ENCODE peak calls at places on chromosome 2, in five cellular contexts. R, T, B, A and Q are unnamed samples.

GRCh38 chr2:195009202-195009601 is 647.8 kb upstream of the SLC39A10 start:
- DNase-seq in T (no peak), A (no peak), B (no peak), R (peak; percentile 71), Q (no peak)

GRCh38 chr2:13335862-13336535 is 619.3 kb downstream of the TRIB2 start:
- DNase-seq in A (no peak), B (no peak), T (no peak), R (no peak), Q (no peak)

GRCh38 chr2:118477111-118477517 is 370.3 kb downstream of the EN1 start:
- DNase-seq in R (no peak), A (no peak), T (no peak), B (no peak), Q (no peak)

GRCh38 chr2:73008261-73009159 is 63.0 kb downstream of the SFXN5 start:
- DNase-seq in R (no peak), T (no peak), B (no peak), A (no peak), Q (no peak)

GRCh38 chr2:121705390-121705789 is 31.3 kb downstream of the NIFK start:
- DNase-seq in R (no peak), B (no peak), T (no peak), A (no peak), Q (no peak)

GRCh38 chr2:54999182-54999581 is 51.1 kb downstream of the RTN4 start:
- DNase-seq in R (peak; percentile 75), B (no peak), A (no peak), T (peak; percentile 52), Q (peak; percentile 44)

GRCh38 chr2:46735730-46736493 is 179.7 kb downstream of the MCFD2 start:
- DNase-seq in B (no peak), R (no peak), T (no peak), A (no peak), Q (no peak)

GRCh38 chr2:28979576-28980366 is 1.3 kb upstream of the TOGARAM2 start:
- DNase-seq in R (no peak), A (no peak), B (no peak), T (peak; percentile 53), Q (peak; percentile 42)

GRCh38 chr2:64019083-64019974 is at the start of gene VPS54:
- DNase-seq in B (peak; percentile 48), T (peak; percentile 56), R (peak; percentile 63), A (peak; percentile 79), Q (peak; percentile 27)

GRCh38 chr2:69724540-69725159 is 17.3 kb upstream of the ANXA4 start:
- DNase-seq in R (peak; percentile 77), B (peak; percentile 84), A (peak; percentile 86), T (peak; percentile 79), Q (peak; percentile 66)

GRCh38 chr2:51960846-51961335 is 929.0 kb upstream of the NRXN1 start:
- DNase-seq in B (no peak), R (no peak), T (peak; percentile 61), A (no peak), Q (peak; percentile 73)

GRCh38 chr2:71783215-71783614 is 329.9 kb downstream of the DYSF start:
- DNase-seq in B (no peak), R (no peak), T (no peak), A (peak; percentile 38), Q (no peak)

GRCh38 chr2:96507957-96508520 is 2.9 kb upstream of the NEURL3 start:
- DNase-seq in A (peak; percentile 60), B (peak; percentile 63), T (peak; percentile 57), R (peak; percentile 33), Q (peak; percentile 17)

GRCh38 chr2:17756629-17757028 is 2.7 kb downstream of the GEN1 start:
- DNase-seq in R (peak; percentile 34), A (no peak), B (no peak), T (no peak), Q (no peak)

GRCh38 chr2:17753803-17754663 is at the start of the genes GEN1 and SMC6:
- DNase-seq in B (peak; percentile 89), A (peak; percentile 95), R (peak; percentile 82), T (peak; percentile 88), Q (peak; percentile 73)

GRCh38 chr2:17757321-17757720 is 3.4 kb downstream of the GEN1 start:
- DNase-seq in R (no peak), A (peak; percentile 63), B (no peak), T (peak; percentile 64), Q (peak; percentile 74)

GRCh38 chr2:17752892-17753802 is 463 bp downstream of the SMC6 start:
- DNase-seq in R (peak; percentile 34), T (peak; percentile 50), B (peak; percentile 40), A (peak; percentile 83), Q (peak; percentile 37)

GRCh38 chr2:17754773-17755425 is 961 bp downstream of the GEN1 start:
- DNase-seq in T (peak; percentile 18), B (no peak), R (peak; percentile 22), A (peak; percentile 49), Q (no peak)
- H3K4me3 ChIP-seq in T (peak overlapping the region; percentile 90), B (peak overlapping the region; percentile 93), R (peak overlapping the region; percentile 82), A (peak overlapping the region; percentile 83), Q (peak overlapping the region; percentile 93)

GRCh38 chr2:58594175-58594574 is 353.1 kb upstream of the FANCL start:
- DNase-seq in B (no peak), R (no peak), T (peak; percentile 12), A (peak; percentile 22), Q (no peak)
- TF ChIP-seq CTCF in B (no peak), R (peak; percentile 23), T (no peak), A (no peak), Q (no peak)

DNA sequence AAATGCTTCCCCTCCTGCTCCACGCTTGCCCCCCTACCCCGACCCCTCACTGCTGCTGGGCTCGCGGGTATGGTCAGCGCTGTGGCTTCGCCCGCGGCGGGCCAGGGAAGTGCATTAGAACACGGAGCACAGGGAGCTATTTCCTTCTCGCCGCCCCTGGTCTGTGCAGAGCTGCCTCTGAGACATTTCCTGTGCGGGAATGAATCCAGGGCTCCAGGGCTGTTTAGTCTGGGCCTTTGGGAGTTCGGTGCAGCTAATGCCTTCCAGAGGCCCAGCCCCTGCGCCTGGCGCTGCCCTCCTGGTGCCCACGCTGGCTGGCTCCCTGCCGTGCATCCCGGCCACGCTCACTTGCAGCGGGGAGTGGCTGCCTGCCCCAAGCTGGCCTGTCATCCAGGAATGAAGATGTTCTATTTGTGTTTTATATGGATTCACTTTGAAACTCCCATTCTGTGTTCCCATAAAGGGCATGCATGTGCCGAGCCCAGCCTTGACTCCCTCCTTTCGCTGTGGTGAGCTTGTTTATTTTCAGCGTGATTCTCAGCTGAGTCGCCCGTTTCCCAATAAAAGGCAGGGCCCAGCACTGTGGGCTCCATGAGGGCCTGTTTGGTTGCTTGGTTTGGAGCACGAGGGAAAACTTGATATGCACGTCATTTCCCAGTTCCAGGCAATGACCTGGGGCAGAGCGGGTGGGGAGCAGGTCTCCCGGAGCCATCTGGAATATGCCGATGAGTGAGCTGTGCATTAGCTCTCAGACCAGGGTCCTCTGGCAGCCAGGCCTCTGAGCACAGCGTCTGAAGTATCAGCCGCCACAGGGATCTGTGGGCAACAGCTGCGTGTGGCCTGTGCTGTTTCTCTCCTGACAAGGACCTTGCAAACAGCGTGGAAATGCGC is 42.7 kb downstream of the SH3RF3 start:
- DNase-seq in R (peak; percentile 94), B (peak; percentile 66), A (peak; percentile 16), T (peak; percentile 40), Q (peak; percentile 32)
- H3K4me3 ChIP-seq in R (no peak overlapping the region), B (no peak overlapping the region), A (no peak overlapping the region), T (no peak overlapping the region), Q (no peak overlapping the region)

GRCh38 chr2:129187379-129187778 is 792.1 kb upstream of the RAB6C start:
- DNase-seq in B (no peak), A (no peak), T (no peak), R (no peak), Q (no peak)

GRCh38 chr2:129191530-129191929 is 787.9 kb upstream of the RAB6C start:
- DNase-seq in T (peak; percentile 49), A (no peak), R (no peak), B (no peak), Q (peak; percentile 56)

GRCh38 chr2:129189617-129190016 is 789.8 kb upstream of the RAB6C start:
- DNase-seq in R (no peak), A (no peak), B (no peak), T (no peak), Q (no peak)

GRCh38 chr2:129192117-129192516 is 787.3 kb upstream of the RAB6C start:
- DNase-seq in T (no peak), R (no peak), A (no peak), B (no peak), Q (no peak)

GRCh38 chr2:129188451-129188850 is 791.0 kb upstream of the RAB6C start:
- DNase-seq in A (no peak), R (no peak), B (no peak), T (no peak), Q (no peak)
- TF ChIP-seq CTCF in A (no peak), R (no peak), B (no peak), T (no peak), Q (no peak)

GRCh38 chr2:196182439-196183171 is 11.2 kb upstream of the STK17B start:
- DNase-seq in B (no peak), T (no peak), R (no peak), A (no peak), Q (no peak)
- H3K4me3 ChIP-seq in B (no peak overlapping the region), T (no peak overlapping the region), R (no peak overlapping the region), A (no peak overlapping the region), Q (no peak overlapping the region)